ENCODE peak calls at places on chromosome 12, in ten cellular contexts. O is left ventricle myocardium inferior, U is hepatocyte, S is neural progenitor cell, W is brain microvascular endothelial cell, G is foreskin fibroblast, Z is fibroblast of lung, B is omental fat pad, K is kidney, A is pancreas. Y is an unnamed sample.
A peak's percentile ranks its signal among the peaks of the same experiment; 100 is the strongest.

GRCh38 chr12:16198884-16199283 is 78.6 kb downstream of the SLC15A5 start:
- DNase-seq in W (no peak), Z (no peak), K (no peak), S (peak; percentile 53), B (no peak), O (no peak), G (no peak), A (no peak), U (no peak), Y (no peak)

GRCh38 chr12:49627752-49628360 is 4.5 kb downstream of the PRPF40B start:
- DNase-seq in B (no peak), S (no peak), O (no peak), U (no peak), W (no peak), K (no peak), G (peak; percentile 60), Z (peak; percentile 72), A (no peak), Y (no peak)

GRCh38 chr12:3418609-3419469 is 72.2 kb upstream of the PRMT8 start:
- DNase-seq in B (no peak), Z (no peak), W (no peak), A (no peak), S (no peak), O (no peak), G (no peak), U (peak; percentile 44), K (no peak), Y (no peak)

GRCh38 chr12:124520258-124520657 is 47.2 kb downstream of the NCOR2 start:
- DNase-seq in U (no peak), A (peak; percentile 89), G (no peak), Z (peak; percentile 84), O (peak; percentile 45), W (no peak), S (no peak), B (no peak), K (peak; percentile 90), Y (no peak)

GRCh38 chr12:49369723-49370145 is 2.5 kb downstream of the SPATS2 start:
- DNase-seq in W (no peak), U (peak; percentile 51), G (peak; percentile 64), K (no peak), S (peak; percentile 28), O (peak; percentile 25), A (no peak), B (no peak), Z (peak; percentile 49), Y (no peak)

GRCh38 chr12:86917121-86917520 is 660.9 kb upstream of the MGAT4C start:
- DNase-seq in W (no peak), U (no peak), O (no peak), G (no peak), S (no peak), A (no peak), Z (no peak), K (no peak), B (no peak), Y (no peak)

GRCh38 chr12:22271036-22271435 is 63.5 kb downstream of the ST8SIA1 start:
- DNase-seq in W (peak; percentile 63), G (peak; percentile 72), K (no peak), A (no peak), O (no peak), Z (peak; percentile 95), B (no peak), U (no peak), S (no peak), Y (peak; percentile 74)

GRCh38 chr12:65616022-65616421 is 208.3 kb upstream of the HMGA2 start:
- DNase-seq in B (no peak), Z (no peak), O (no peak), S (no peak), W (no peak), G (no peak), U (no peak), K (no peak), A (no peak), Y (no peak)

GRCh38 chr12:30816742-30817465 is 62.2 kb upstream of the CAPRIN2 start:
- DNase-seq in A (no peak), B (no peak), G (no peak), Z (no peak), W (no peak), K (no peak), O (no peak), S (no peak), U (no peak), Y (no peak)

GRCh38 chr12:42638697-42639096 is 49.2 kb upstream of the PRICKLE1 start:
- DNase-seq in O (no peak), G (no peak), K (no peak), B (no peak), W (no peak), U (no peak), Z (no peak), S (no peak), A (no peak), Y (no peak)

GRCh38 chr12:106670131-106670530 is 87.3 kb downstream of the RFX4 start:
- DNase-seq in W (no peak), B (no peak), K (no peak), U (no peak), O (no peak), S (no peak), Z (no peak), A (no peak), G (no peak), Y (no peak)

GRCh38 chr12:6224550-6224949 is 24.4 kb downstream of the CD9 start:
- DNase-seq in U (peak; percentile 3), K (peak; percentile 86), S (no peak), Z (peak; percentile 74), G (no peak), B (no peak), W (no peak), A (no peak), O (no peak), Y (no peak)

GRCh38 chr12:2395352-2395977 is 342.7 kb downstream of the CACNA1C start:
- DNase-seq in U (peak; percentile 62), O (peak; percentile 42), B (no peak), S (peak; percentile 80), Z (peak; percentile 19), W (no peak), A (no peak), K (peak; percentile 72), G (peak; percentile 65), Y (no peak)

GRCh38 chr12:1616233-1617066 is 12.6 kb upstream of the WNT5B start:
- DNase-seq in Z (no peak), G (no peak), W (no peak), B (no peak), O (no peak), K (no peak), A (no peak), S (no peak), U (no peak), Y (no peak)

GRCh38 chr12:42421844-42422779 is 96.1 kb downstream of the PPHLN1 start:
- DNase-seq in S (no peak), A (no peak), G (peak; percentile 83), B (no peak), U (no peak), K (no peak), Z (peak; percentile 80), W (peak; percentile 57), O (no peak), Y (no peak)

GRCh38 chr12:76032043-76032981 is 736 bp upstream of the PHLDA1 start:
- DNase-seq in S (peak; percentile 67), A (peak; percentile 55), Z (peak; percentile 75), G (peak; percentile 78), K (no peak), O (peak; percentile 46), U (peak; percentile 72), W (peak; percentile 60), B (no peak), Y (no peak)

DNA sequence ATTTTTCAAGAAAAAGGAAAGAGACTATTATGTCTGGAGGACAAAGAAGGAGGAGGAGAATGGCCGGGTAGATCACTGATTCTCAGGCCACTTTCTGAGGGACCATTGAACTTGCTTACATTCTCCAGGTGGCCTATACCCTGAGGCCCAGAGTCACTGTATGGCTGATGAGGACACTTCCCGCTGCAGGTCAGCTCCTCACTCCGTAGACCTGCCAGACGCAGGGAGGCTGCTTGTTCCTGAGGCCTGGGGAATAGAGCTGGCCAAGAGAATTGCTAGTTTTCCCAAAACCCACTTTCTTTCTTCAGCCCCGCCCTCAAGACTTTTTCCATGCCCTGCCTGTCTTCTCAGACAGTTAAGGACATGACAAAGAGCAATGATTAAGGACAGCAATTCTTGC is 510.5 kb upstream of the TBX3 start:
- DNase-seq in O (no peak), Z (no peak), K (no peak), G (no peak), S (no peak), U (peak; percentile 38), B (no peak), A (no peak), W (no peak), Y (no peak)
- TF ChIP-seq CTCF in O (no peak), Z (no peak), K (no peak), G (no peak), S (no peak), U (no peak), B (no peak), A (no peak), W (no peak), Y (no peak)

DNA sequence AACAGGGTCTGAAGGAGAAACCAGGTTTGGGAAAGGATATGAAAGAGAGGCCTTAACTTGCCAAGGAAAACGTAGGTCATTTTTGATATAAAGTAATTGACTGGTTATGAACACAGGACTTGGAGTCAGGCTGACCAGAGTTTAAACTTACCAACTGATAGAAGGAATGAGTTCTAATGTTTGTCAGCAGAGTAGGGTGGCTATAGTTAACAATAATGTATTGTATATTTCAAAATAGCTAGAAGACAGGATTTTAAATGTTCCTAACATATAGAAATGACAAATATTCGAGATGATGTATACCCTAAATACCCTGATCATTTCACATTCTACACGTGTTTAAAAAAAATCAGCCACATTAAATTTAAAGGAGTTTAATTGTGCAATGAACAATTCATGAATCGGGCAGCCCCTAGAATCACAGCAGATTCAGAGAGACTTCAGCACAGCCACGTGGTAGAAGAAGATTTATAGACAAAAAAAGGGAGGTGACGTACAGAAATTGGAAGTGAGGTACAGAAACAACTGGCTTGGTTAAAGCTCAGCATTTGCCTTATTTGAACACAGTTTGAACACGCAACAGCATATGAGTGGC is 52.5 kb upstream of the PLEKHG7 start:
- DNase-seq in U (no peak), O (no peak), K (no peak), S (no peak), A (no peak), G (no peak), B (no peak), Z (no peak), W (no peak), Y (no peak)
- TF ChIP-seq CTCF in U (no peak), O (peak; percentile 27), K (no peak), S (no peak), A (peak; percentile 8), G (no peak), B (no peak), Z (no peak), W (no peak), Y (no peak)

GRCh38 chr12:82383930-82384513 is 25.7 kb downstream of the METTL25 start:
- DNase-seq in O (no peak), B (no peak), Z (peak; percentile 26), U (no peak), G (peak; percentile 51), K (no peak), W (peak; percentile 25), S (no peak), A (no peak), Y (no peak)
- TF ChIP-seq CTCF in O (peak; percentile 49), B (no peak), Z (peak; percentile 52), U (peak; percentile 64), G (peak; percentile 54), K (peak; percentile 14), W (peak; percentile 51), S (peak; percentile 60), A (peak; percentile 21), Y (peak; percentile 51)

DNA sequence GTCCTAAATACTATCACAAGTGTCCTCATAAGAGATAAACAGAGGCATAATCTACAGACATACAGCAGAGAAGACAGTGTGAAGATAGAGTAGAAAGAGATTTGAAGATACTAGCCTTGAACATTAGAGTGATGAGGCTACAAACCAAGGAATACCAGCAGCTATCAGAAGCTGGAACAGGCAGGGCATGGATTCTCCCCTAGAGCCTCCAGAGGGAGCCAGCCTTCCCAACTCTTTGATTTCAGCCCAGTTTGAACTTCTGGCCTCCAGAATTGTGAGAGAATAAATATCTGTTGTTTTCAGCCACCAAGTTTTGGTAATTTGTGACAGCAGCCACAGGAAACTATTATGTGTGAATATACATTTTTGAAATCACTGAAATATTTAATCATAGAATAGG is 47.2 kb downstream of the CCDC91 start:
- DNase-seq in O (no peak), Z (no peak), U (no peak), S (no peak), W (no peak), K (no peak), G (peak; percentile 5), B (no peak), A (no peak), Y (no peak)
- TF ChIP-seq CTCF in O (no peak), Z (no peak), U (peak; percentile 6), S (peak; percentile 30), W (peak; percentile 63), K (no peak), G (peak; percentile 33), B (no peak), A (no peak), Y (no peak)